ENCODE peak calls at places on chromosomes 3 and 15, in seven cellular contexts. R is body of pancreas; X is CD4-positive, alpha-beta T cell; D is kidney epithelial cell; P is choroid plexus epithelial cell; I is HFFc6; U is mesothelial cell of epicardium. K is an unnamed sample.

GRCh38 chr3:188274249-188274915 is 120.4 kb downstream of the LPP start:
- DNase-seq in R (no peak), X (no peak), D (no peak), P (no peak), I (no peak), U (no peak), K (no peak)

GRCh38 chr3:197460002-197460401 is 95.8 kb downstream of the BDH1 start:
- DNase-seq in R (no peak), X (no peak), D (no peak), P (no peak), I (no peak), U (no peak), K (no peak)

GRCh38 chr3:42654331-42655201 is 1.1 kb downstream of the ZBTB47 start:
- DNase-seq in R (peak), X (no peak), D (no peak), P (peak), I (peak), U (peak), K (peak)

GRCh38 chr15:85704021-85704420 is 90.7 kb downstream of the KLHL25 start:
- DNase-seq in R (peak), X (no peak), D (no peak), P (no peak), I (no peak), U (no peak), K (no peak)

GRCh38 chr15:26970712-26971210 is at the start of gene GABRG3:
- DNase-seq in R (no peak), X (no peak), D (no peak), P (no peak), I (no peak), U (no peak), K (no peak)

GRCh38 chr3:19816631-19817030 is 117.4 kb downstream of the EFHB start:
- DNase-seq in R (no peak), X (no peak), D (no peak), P (no peak), I (no peak), U (no peak), K (no peak)

GRCh38 chr3:46479696-46480095 is 15.0 kb upstream of the LTF start:
- DNase-seq in R (no peak), X (no peak), D (no peak), P (no peak), I (no peak), U (no peak), K (no peak)

GRCh38 chr3:55147406-55147805 is 219.5 kb upstream of the LRTM1 start:
- DNase-seq in R (no peak), X (no peak), D (no peak), P (no peak), I (no peak), U (no peak), K (no peak)

GRCh38 chr15:25177955-25178801 is 223.4 kb downstream of the SNRPN start:
- DNase-seq in R (peak), X (no peak), D (no peak), P (no peak), I (no peak), U (peak), K (no peak)

GRCh38 chr3:172194702-172195392 is 155.5 kb downstream of the FNDC3B start:
- DNase-seq in R (no peak), X (no peak), D (peak), P (peak), I (no peak), U (no peak), K (no peak)

GRCh38 chr3:46845860-46846623 is 17.2 kb downstream of the MYL3 start:
- DNase-seq in R (peak), X (peak), D (no peak), P (peak), I (peak), U (peak), K (peak)

GRCh38 chr15:45424429-45424828 is 46.1 kb upstream of the GATM start:
- DNase-seq in R (no peak), X (no peak), D (no peak), P (no peak), I (no peak), U (no peak), K (no peak)

DNA sequence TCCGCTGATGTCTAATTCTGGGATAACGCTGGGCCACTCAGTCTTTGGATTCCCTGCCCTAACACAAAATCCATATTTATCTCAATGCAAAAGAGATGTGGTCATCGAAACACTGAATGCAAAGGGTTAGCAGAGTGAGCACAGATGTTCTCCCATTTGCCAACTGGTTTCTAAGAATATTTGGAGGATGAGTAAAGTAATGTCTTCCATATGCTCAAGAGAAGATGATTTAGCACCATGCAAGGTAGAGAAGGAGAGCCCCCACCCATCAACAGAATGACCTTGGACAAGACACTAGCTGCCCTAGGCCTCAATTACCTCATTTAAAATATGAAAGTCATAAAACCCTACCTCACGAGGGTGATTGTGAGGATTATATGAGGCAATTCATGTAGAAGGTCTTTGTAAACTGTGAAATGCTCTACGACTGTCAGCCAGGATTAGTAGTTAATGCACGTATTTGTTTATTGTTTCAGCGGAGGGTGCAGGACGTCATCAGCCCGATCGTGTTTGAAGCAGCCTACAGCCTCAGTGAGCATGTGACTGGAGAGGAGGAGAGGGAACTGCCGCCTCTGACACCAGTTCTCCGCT is 232.9 kb upstream of the CTDSPL start:
- DNase-seq in R (no peak), X (no peak), D (no peak), P (no peak), I (peak), U (no peak), K (no peak)
- TF ChIP-seq CTCF in R (no peak), X (no peak), D (no peak), P (no peak), I (no peak), U (no peak), K (no peak)

GRCh38 chr3:107910713-107911259 is 180.0 kb downstream of the CD47 start:
- DNase-seq in R (no peak), X (no peak), D (no peak), P (no peak), I (no peak), U (no peak), K (no peak)

GRCh38 chr3:107913671-107914070 is 177.2 kb downstream of the CD47 start:
- DNase-seq in R (no peak), X (no peak), D (no peak), P (peak), I (no peak), U (no peak), K (peak)

GRCh38 chr3:107916166-107916565 is 174.7 kb downstream of the CD47 start:
- DNase-seq in R (no peak), X (no peak), D (no peak), P (no peak), I (no peak), U (no peak), K (no peak)

GRCh38 chr3:107911337-107912000 is 179.4 kb downstream of the CD47 start:
- DNase-seq in R (no peak), X (no peak), D (no peak), P (no peak), I (no peak), U (no peak), K (peak)
- TF ChIP-seq CTCF in R (no peak), X (no peak), D (no peak), P (no peak), I (no peak), U (no peak), K (no peak)

DNA sequence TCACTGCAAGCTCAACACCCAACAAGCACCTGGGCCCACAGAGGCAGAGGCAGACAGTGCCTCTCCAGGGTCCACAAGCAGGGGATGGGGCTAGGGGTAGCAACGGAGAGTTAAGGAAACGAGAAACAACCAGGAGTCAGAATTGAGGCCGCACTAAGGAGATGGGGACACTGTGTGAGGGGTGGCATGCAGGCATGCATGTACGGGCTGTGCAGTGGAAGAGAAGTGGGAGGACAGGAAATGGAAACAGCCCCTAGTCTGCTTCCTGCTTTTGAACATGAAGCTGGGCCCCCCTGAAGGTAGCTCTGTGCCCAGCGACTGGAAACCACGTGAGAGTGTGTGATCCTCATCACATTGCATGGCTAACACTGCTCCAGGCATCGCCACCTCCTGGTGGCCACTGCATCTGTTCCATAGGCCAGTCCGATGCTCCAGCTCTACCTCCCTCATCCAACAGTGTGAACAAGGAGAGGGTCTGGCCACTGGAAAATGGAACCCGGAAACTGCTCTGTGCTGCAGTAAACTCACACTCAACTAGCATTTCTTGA is 44.0 kb downstream of the XXYLT1 start:
- DNase-seq in R (no peak), X (no peak), D (no peak), P (peak), I (no peak), U (no peak), K (no peak)
- TF ChIP-seq CTCF in R (no peak), X (no peak), D (peak), P (peak), I (peak), U (no peak), K (peak)

GRCh38 chr15:100663066-100663465 is 60.7 kb downstream of the ASB7 start:
- DNase-seq in R (no peak), X (no peak), D (no peak), P (no peak), I (no peak), U (no peak), K (peak)
- TF ChIP-seq CTCF in R (no peak), X (no peak), D (peak), P (peak), I (peak), U (no peak), K (no peak)

DNA sequence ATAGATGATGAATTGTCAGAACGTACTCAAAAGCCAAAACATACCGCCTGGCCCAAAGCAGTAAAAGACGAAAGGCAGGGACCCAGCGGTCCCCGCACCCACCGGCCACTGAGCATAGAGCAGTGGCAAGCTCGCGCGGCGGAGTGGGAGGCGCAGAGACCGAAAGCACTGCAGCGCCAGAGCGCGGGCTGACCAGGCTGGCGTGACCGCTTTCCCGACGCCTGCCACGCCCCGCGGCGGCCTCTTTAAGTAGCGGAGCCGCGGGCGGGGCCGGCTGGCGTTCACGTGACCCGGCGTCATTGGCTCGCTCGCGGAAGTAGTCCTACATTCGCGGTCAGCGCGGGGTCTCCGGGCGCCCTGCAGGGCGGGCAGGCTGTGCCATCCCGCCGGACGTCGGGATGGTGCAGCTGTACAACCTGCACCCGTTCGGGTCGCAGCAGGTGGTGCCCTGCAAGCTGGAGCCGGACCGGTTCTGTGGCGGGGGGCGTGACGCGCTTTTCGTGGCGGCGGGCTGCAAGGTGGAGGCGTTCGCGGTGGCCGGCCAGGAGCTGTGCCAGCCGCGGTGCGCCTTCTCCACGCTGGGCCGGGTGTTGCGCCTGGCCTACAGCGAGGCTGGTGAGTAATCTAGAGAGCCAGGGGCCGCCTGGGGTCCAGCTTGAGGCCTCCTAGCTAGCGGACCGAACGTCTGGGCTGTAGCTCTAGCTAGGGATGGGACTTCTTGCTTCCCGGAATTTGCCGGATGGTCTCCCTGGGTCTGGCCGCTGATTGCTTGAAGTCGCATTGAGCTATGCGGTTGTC is at the start of gene HPS3:
- DNase-seq in R (peak), X (peak), D (peak), P (peak), I (peak), U (peak), K (peak)
- TF ChIP-seq CTCF in R (no peak), X (no peak), D (no peak), P (no peak), I (no peak), U (no peak), K (no peak)

GRCh38 chr3:183159319-183159718 is 3.2 kb downstream of the LAMP3 start:
- DNase-seq in R (no peak), X (no peak), D (no peak), P (no peak), I (no peak), U (no peak), K (no peak)
- TF ChIP-seq CTCF in R (no peak), X (no peak), D (peak), P (peak), I (peak), U (no peak), K (no peak)

GRCh38 chr15:50777045-50777444 is 11.5 kb upstream of the SPPL2A start:
- DNase-seq in R (no peak), X (no peak), D (no peak), P (no peak), I (no peak), U (no peak), K (no peak)
- TF ChIP-seq CTCF in R (no peak), X (no peak), D (no peak), P (peak), I (peak), U (peak), K (no peak)

GRCh38 chr3:31862861-31863260 is 118.2 kb downstream of the OSBPL10 start:
- DNase-seq in R (no peak), X (no peak), D (no peak), P (peak), I (no peak), U (no peak), K (no peak)

GRCh38 chr3:31861839-31862238 is 119.2 kb downstream of the OSBPL10 start:
- DNase-seq in R (no peak), X (no peak), D (no peak), P (no peak), I (no peak), U (no peak), K (no peak)

GRCh38 chr3:31859245-31859644 is 121.8 kb downstream of the OSBPL10 start:
- DNase-seq in R (no peak), X (no peak), D (no peak), P (no peak), I (no peak), U (no peak), K (no peak)

GRCh38 chr3:31853580-31853979 is 127.5 kb downstream of the OSBPL10 start:
- DNase-seq in R (no peak), X (no peak), D (no peak), P (no peak), I (no peak), U (no peak), K (peak)

GRCh38 chr3:31858439-31858838 is 122.6 kb downstream of the OSBPL10 start:
- DNase-seq in R (no peak), X (no peak), D (no peak), P (no peak), I (no peak), U (no peak), K (no peak)
- TF ChIP-seq CTCF in R (no peak), X (no peak), D (no peak), P (peak), I (peak), U (no peak), K (no peak)

GRCh38 chr3:111762535-111762934 is 96.5 kb upstream of the PHLDB2 start:
- DNase-seq in R (no peak), X (no peak), D (no peak), P (peak), I (no peak), U (no peak), K (no peak)

GRCh38 chr3:111765136-111765535 is 93.9 kb upstream of the PHLDB2 start:
- DNase-seq in R (no peak), X (no peak), D (no peak), P (no peak), I (no peak), U (no peak), K (no peak)

GRCh38 chr3:111763968-111764367 is 95.1 kb upstream of the PHLDB2 start:
- DNase-seq in R (no peak), X (no peak), D (no peak), P (peak), I (peak), U (no peak), K (no peak)

GRCh38 chr3:111763101-111763500 is 96.0 kb upstream of the PHLDB2 start:
- DNase-seq in R (no peak), X (no peak), D (no peak), P (peak), I (no peak), U (no peak), K (peak)

GRCh38 chr3:111764645-111765091 is 94.4 kb upstream of the PHLDB2 start:
- DNase-seq in R (no peak), X (no peak), D (peak), P (peak), I (peak), U (no peak), K (peak)
- TF ChIP-seq CTCF in R (no peak), X (no peak), D (peak), P (peak), I (peak), U (no peak), K (peak)